ENCODE peak calls at places on chromosomes 12 and 14, in ten cellular contexts. S is fibroblast of the aortic adventitia, N is pancreas, K is transverse colon, L is MG63, Q is IMR-90, F is cardiac fibroblast, D is NT2/D1, T is fibroblast of lung, G is adipocyte. W is an unnamed sample.

GRCh38 chr12:76446090-76446489 is 97.9 kb upstream of the BBS10 start:
- DNase-seq in D (no peak), K (no peak), G (no peak), L (no peak), T (no peak), N (no peak), S (no peak), Q (no peak), F (no peak), W (no peak)

GRCh38 chr14:76920572-76921175 is 94.5 kb downstream of the LRRC74A start:
- DNase-seq in F (peak), N (no peak), G (no peak), K (no peak), L (no peak), T (no peak), D (no peak), Q (no peak), S (no peak), W (peak)

GRCh38 chr12:11242656-11243055 is 26.9 kb downstream of the PRB3 start:
- DNase-seq in T (no peak), K (no peak), F (no peak), Q (no peak), L (no peak), D (no peak), G (no peak), N (no peak), S (no peak), W (no peak)

GRCh38 chr14:104096751-104097700 is 11.5 kb downstream of the ASPG start:
- DNase-seq in F (no peak), L (no peak), N (peak), K (peak), G (peak), T (no peak), S (no peak), D (no peak), Q (no peak), W (no peak)

GRCh38 chr14:74614508-74615495 is 2.8 kb upstream of the LTBP2 start:
- DNase-seq in D (no peak), F (no peak), S (no peak), T (no peak), Q (no peak), L (no peak), N (no peak), G (peak), K (no peak), W (no peak)

GRCh38 chr14:73463411-73463810 is 5.1 kb upstream of the NUMB start:
- DNase-seq in L (peak), Q (peak), D (no peak), K (peak), S (peak), T (peak), G (peak), N (no peak), F (peak), W (peak)

GRCh38 chr12:127785535-127785934 is 481.4 kb upstream of the TMEM132C start:
- DNase-seq in G (peak), L (peak), F (peak), D (no peak), N (no peak), K (no peak), S (peak), T (no peak), Q (no peak), W (no peak)

GRCh38 chr12:104177663-104178501 is 37.7 kb upstream of the TXNRD1 start:
- DNase-seq in T (peak), K (peak), Q (peak), L (peak), D (no peak), N (no peak), G (peak), S (peak), F (peak), W (peak)

GRCh38 chr12:4278582-4278939 is 5.0 kb downstream of the CCND2 start:
- DNase-seq in T (peak), Q (no peak), D (no peak), N (no peak), L (no peak), G (no peak), K (peak), S (no peak), F (no peak), W (no peak)

GRCh38 chr14:75946785-75947184 is 35.0 kb downstream of the TGFB3 start:
- DNase-seq in N (no peak), K (no peak), Q (no peak), D (no peak), S (no peak), T (no peak), G (no peak), F (no peak), L (no peak), W (no peak)

GRCh38 chr12:132429932-132430643 is 59.9 kb upstream of the FBRSL1 start:
- DNase-seq in L (peak), K (peak), T (no peak), N (peak), G (peak), D (no peak), F (peak), Q (no peak), S (no peak), W (no peak)

GRCh38 chr12:58711968-58712367 is 208.3 kb downstream of the LRIG3 start:
- DNase-seq in K (no peak), L (peak), F (peak), G (peak), N (no peak), D (no peak), T (peak), S (peak), Q (peak), W (no peak)

GRCh38 chr14:92794547-92794941 is 439 bp downstream of the GOLGA5 start:
- DNase-seq in G (peak), K (peak), L (peak), Q (peak), D (no peak), S (peak), N (no peak), F (peak), T (peak), W (no peak)

GRCh38 chr14:64708148-64709004 is 4.2 kb downstream of the PLEKHG3 start:
- DNase-seq in Q (peak), F (peak), S (no peak), K (no peak), D (peak), G (no peak), L (no peak), T (no peak), N (peak), W (no peak)

GRCh38 chr12:1629338-1630080 is 478 bp downstream of the WNT5B start:
- DNase-seq in S (no peak), Q (no peak), L (no peak), K (peak), N (peak), D (no peak), T (no peak), G (no peak), F (no peak), W (no peak)

GRCh38 chr12:55931780-55932545 is 1.0 kb downstream of the DGKA start:
- DNase-seq in D (no peak), G (peak), F (peak), S (peak), L (peak), T (peak), Q (peak), N (peak), K (peak), W (peak)

GRCh38 chr14:92951912-92952471 is 29.0 kb downstream of the CHGA start:
- DNase-seq in L (peak), G (peak), N (peak), D (no peak), K (peak), S (peak), T (peak), Q (peak), F (peak), W (peak)

GRCh38 chr14:24051789-24052655 is at the start of gene CARMIL3:
- DNase-seq in D (no peak), L (peak), G (peak), N (peak), Q (peak), F (peak), T (peak), S (peak), K (peak), W (peak)

GRCh38 chr14:29865299-29865698 is 62.3 kb downstream of the PRKD1 start:
- DNase-seq in K (no peak), G (no peak), D (no peak), Q (no peak), N (no peak), S (no peak), T (no peak), F (peak), L (no peak), W (no peak)

GRCh38 chr14:23094666-23095195 is at the start of gene ACIN1:
- DNase-seq in F (peak), D (peak), K (no peak), L (peak), Q (peak), T (peak), S (peak), N (peak), G (peak), W (peak)

GRCh38 chr12:63865448-63865847 is 20.9 kb downstream of the SRGAP1 start:
- DNase-seq in D (no peak), N (no peak), K (no peak), F (no peak), T (no peak), G (no peak), Q (no peak), L (no peak), S (no peak), W (no peak)

GRCh38 chr12:3419538-3419937 is 71.5 kb upstream of the PRMT8 start:
- DNase-seq in N (no peak), D (no peak), G (no peak), S (no peak), T (no peak), F (no peak), K (no peak), Q (no peak), L (no peak), W (no peak)

GRCh38 chr12:105783983-105784947 is 354.5 kb downstream of the NUAK1 start:
- DNase-seq in N (no peak), S (no peak), D (no peak), F (no peak), G (no peak), Q (no peak), K (no peak), L (no peak), T (no peak), W (no peak)

GRCh38 chr14:76755610-76756390 is 5.5 kb upstream of the VASH1 start:
- DNase-seq in S (no peak), N (no peak), L (no peak), G (no peak), D (no peak), K (no peak), Q (no peak), T (no peak), F (no peak), W (no peak)

GRCh38 chr12:29200586-29200985 is 51.5 kb downstream of the FAR2 start:
- DNase-seq in K (no peak), Q (no peak), L (no peak), N (no peak), D (peak), G (no peak), S (no peak), F (no peak), T (no peak), W (no peak)

GRCh38 chr12:117421068-117421771 is 59.8 kb upstream of the NOS1 start:
- DNase-seq in T (no peak), Q (no peak), F (no peak), N (no peak), D (no peak), L (no peak), K (no peak), G (no peak), S (no peak), W (no peak)

GRCh38 chr12:53295070-53295890 is at the start of gene PFDN5:
- DNase-seq in T (peak), G (peak), D (peak), Q (peak), K (peak), N (peak), L (peak), S (peak), F (peak), W (peak)

GRCh38 chr12:51323966-51324895 is at the start of gene BIN2:
- DNase-seq in T (no peak), N (peak), G (no peak), S (no peak), D (no peak), F (no peak), Q (no peak), K (peak), L (no peak), W (no peak)

GRCh38 chr12:81811066-81811777 is 52.1 kb upstream of the PPFIA2 start:
- DNase-seq in T (no peak), L (peak), K (no peak), D (peak), F (peak), G (peak), N (no peak), S (peak), Q (no peak), W (peak)

GRCh38 chr12:20593611-20594010 is 101.5 kb upstream of the SLCO1C1 start:
- DNase-seq in G (no peak), T (no peak), F (no peak), L (no peak), K (no peak), N (no peak), D (no peak), S (no peak), Q (no peak), W (no peak)

GRCh38 chr12:131734336-131735152 is 23.7 kb downstream of the SFSWAP start:
- DNase-seq in S (no peak), Q (no peak), F (no peak), T (no peak), L (no peak), K (no peak), N (no peak), D (no peak), G (no peak), W (no peak)

GRCh38 chr12:21526053-21526452 is at the start of gene SPX:
- DNase-seq in S (peak), K (no peak), N (no peak), G (no peak), L (no peak), D (no peak), Q (peak), T (peak), F (peak), W (peak)

GRCh38 chr14:102363182-102363952 is 626 bp downstream of the TECPR2 start:
- DNase-seq in N (no peak), K (peak), L (peak), G (peak), D (no peak), S (peak), T (peak), F (peak), Q (peak), W (peak)
- H3K4me3 ChIP-seq in N (peak), K (peak), L (peak), G (peak), D (peak), S (peak), T (peak), F (peak), Q (peak), W (peak)

GRCh38 chr14:44866770-44867169 is 95.0 kb downstream of the KLHL28 start:
- DNase-seq in D (no peak), L (no peak), T (no peak), S (no peak), G (no peak), F (no peak), K (no peak), N (no peak), Q (no peak), W (no peak)
- H3K4me3 ChIP-seq in D (no peak), L (no peak), T (no peak), S (no peak), G (no peak), F (no peak), K (no peak), N (no peak), Q (no peak), W (no peak)

GRCh38 chr12:72141381-72141780 is 130.8 kb upstream of the TRHDE start:
- DNase-seq in G (peak), N (no peak), T (peak), F (peak), K (no peak), D (no peak), L (no peak), Q (peak), S (peak), W (peak)
- H3K4me3 ChIP-seq in G (no peak), N (no peak), T (no peak), F (no peak), K (no peak), D (no peak), L (no peak), Q (no peak), S (no peak), W (no peak)

GRCh38 chr14:85416771-85417170 is 113.2 kb upstream of the FLRT2 start:
- DNase-seq in K (no peak), F (peak), T (peak), Q (peak), L (peak), N (no peak), S (peak), G (peak), D (no peak), W (peak)
- H3K4me3 ChIP-seq in K (no peak), F (no peak), T (no peak), Q (no peak), L (no peak), N (no peak), S (no peak), G (peak), D (no peak), W (no peak)

DNA sequence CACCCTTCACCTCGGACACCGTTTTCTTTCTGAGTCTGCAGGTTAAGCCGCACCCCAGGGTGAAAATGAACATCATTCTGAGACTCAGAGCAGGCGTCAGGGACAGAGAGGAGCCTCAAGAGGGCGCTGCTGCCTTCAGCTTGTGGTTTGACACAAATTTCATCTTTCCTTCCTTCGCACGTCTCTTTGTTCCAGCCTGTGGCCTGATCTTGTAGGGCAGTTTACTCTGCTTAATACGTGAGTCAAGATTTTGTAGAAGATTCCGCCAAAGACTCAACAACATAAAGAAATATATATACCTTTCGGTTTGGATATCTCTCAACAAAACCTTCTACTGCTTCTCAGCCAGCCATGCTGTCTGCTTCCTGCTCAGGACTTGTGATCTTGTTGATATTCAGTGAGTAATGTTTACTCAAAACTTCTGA is 329.3 kb upstream of the OR4E1 start:
- DNase-seq in G (no peak), N (no peak), Q (no peak), L (no peak), K (peak), S (no peak), D (no peak), F (no peak), T (no peak), W (no peak)
- H3K4me3 ChIP-seq in G (no peak), N (no peak), Q (no peak), L (no peak), K (no peak), S (no peak), D (no peak), F (no peak), T (no peak), W (no peak)

DNA sequence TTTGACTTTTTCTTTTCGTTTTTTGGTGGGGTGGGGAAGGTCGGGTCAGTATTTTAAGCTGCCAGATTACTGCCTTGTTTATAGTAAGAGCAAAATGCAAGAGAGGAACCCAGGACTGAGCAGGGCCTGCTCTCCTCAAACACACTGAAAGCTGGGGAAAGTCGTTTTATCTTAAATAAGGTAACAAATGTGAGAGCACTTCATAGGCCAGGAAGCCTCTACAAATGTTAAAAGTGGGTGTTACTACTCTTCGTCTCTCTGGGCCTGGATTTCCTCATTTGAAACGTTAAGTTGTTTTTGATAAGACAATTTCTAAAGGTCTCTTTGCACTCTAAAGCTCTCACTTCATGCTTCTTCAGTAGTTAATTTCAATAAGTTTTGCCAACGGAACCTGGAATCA is 33.8 kb downstream of the PLEKHG7 start:
- DNase-seq in F (no peak), K (no peak), G (no peak), N (no peak), T (no peak), Q (no peak), S (no peak), D (no peak), L (no peak), W (no peak)
- H3K4me3 ChIP-seq in F (no peak), K (no peak), G (no peak), N (no peak), T (no peak), Q (no peak), S (no peak), D (no peak), L (no peak), W (no peak)

DNA sequence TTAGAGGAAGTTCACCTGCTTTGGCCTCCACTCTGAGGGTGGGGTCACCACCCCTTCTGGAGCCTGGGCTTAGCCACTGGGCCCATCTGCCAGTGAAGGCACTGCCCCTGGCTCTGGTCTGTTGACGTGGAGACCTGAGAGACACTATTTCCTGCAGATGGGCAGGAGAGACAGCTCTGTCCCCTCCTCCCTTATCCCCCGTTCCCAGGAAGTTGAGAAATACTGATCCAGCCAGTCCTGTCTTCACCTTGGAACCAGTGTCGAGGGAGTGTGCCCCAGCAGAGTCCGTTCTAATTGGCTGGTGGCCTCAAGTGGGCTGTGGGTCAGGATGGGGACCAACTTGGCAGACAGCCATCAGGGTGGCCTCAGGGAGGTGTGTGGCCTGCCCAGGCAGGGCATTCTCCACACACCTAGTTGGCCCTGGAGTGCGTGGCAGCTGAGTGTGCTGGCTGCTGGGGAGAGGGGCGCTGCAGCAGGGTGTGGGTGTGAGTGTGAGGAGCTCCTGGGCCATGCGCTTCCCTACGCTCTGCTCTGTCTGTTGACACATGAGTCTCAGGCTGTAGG is 25.4 kb downstream of the CLSTN3 start:
- DNase-seq in N (no peak), Q (no peak), L (no peak), T (no peak), D (no peak), S (no peak), G (no peak), K (no peak), F (no peak), W (peak)
- H3K4me3 ChIP-seq in N (no peak), Q (no peak), L (no peak), T (no peak), D (no peak), S (no peak), G (no peak), K (no peak), F (no peak), W (no peak)

DNA sequence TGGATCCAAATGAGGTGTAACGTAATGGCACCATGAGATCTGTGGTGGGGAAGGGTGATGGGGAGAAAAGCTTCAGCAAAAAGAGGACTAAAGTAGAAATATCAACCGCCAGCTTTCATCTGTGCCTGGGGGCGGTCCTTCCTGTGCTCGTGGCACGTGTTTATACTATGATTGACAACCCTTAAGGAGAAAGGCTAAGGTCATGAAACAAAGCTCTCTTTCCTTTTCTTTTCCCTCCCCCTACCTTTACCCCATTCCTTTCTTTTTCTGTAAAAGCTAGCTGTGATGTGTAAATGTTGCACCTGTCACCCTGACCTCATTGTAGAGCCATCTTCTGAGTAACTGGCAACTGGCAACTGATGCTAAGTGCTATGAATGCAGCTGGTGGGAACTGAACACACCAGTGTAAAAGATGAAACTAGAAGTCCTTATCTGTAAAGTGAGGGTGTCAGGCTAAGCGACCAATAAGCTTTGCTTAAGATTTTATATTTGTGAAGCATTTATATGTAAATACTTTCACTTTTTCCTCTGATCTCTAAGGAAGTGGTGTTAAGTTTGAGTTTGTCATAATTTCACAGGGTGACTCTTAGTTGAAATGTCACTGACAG is 102.8 kb upstream of the BCAT1 start:
- DNase-seq in T (no peak), G (no peak), L (no peak), K (peak), N (no peak), Q (no peak), D (no peak), F (no peak), S (no peak), W (no peak)
- H3K4me3 ChIP-seq in T (no peak), G (no peak), L (no peak), K (no peak), N (peak), Q (no peak), D (no peak), F (no peak), S (no peak), W (no peak)

DNA sequence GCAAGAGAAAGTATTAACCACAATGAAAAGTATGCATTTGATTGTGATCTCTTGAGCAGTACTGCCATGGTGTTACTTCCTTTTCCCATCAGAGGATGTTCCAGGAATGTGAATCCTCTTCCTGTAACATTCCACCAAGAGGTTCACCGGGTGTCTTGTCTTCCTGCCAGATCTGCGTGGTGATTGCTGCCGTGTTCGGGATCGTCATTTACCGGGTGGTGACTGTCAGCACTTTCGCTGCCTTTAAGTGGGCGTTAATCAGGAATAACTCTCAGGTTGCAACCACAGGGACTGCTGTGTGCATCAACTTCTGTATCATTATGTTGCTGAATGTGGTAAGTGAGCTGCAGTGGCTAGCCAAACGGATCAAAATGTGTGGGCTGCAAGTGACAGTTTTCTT is 123.5 kb downstream of the SLC5A8 start:
- DNase-seq in N (no peak), G (no peak), K (no peak), Q (peak), D (no peak), F (peak), L (no peak), S (peak), T (no peak), W (peak)
- H3K4me3 ChIP-seq in N (no peak), G (no peak), K (no peak), Q (no peak), D (no peak), F (no peak), L (no peak), S (no peak), T (no peak), W (no peak)

W was measured in fibroblast of pulmonary artery.